ENCODE peak calls at places on chromosomes 4 and X, in six cellular contexts. T is left ventricle myocardium inferior, U is heart right ventricle, A is left lung, N is sigmoid colon, Z is GM23338. X is an unnamed sample.

GRCh38 chr4:8303081-8303480 is 33.5 kb downstream of the HTRA3 start:
- DNase-seq in N (peak; percentile 50), T (no peak), Z (no peak), A (peak; percentile 31), U (no peak), X (no peak)

GRCh38 chr4:116531026-116531425 is 554.4 kb downstream of the TRAM1L1 start:
- DNase-seq in A (no peak), T (no peak), U (no peak), N (no peak), Z (no peak), X (no peak)

GRCh38 chr4:76620723-76621463 is 185.9 kb downstream of the SHROOM3 start:
- DNase-seq in T (no peak), Z (no peak), A (no peak), U (no peak), N (no peak), X (no peak)

GRCh38 chrX:71846429-71846828 is 64.2 kb upstream of the NHSL2 start:
- DNase-seq in U (no peak), T (no peak), A (no peak), Z (no peak), N (no peak), X (no peak)

GRCh38 chrX:72029473-72030411 is 102.0 kb downstream of the RTL5 start:
- DNase-seq in N (peak; percentile 67), Z (no peak), T (no peak), A (no peak), U (no peak), X (peak; percentile 66)

GRCh38 chrX:41785685-41786084 is 61.7 kb downstream of the GPR82 start:
- DNase-seq in T (no peak), N (no peak), Z (no peak), U (no peak), A (no peak), X (no peak)

GRCh38 chrX:133658244-133658911 is 243.1 kb upstream of the GPC4 start:
- DNase-seq in Z (no peak), U (no peak), N (no peak), T (no peak), A (no peak), X (no peak)

GRCh38 chrX:78710146-78710545 is 37.4 kb upstream of the LPAR4 start:
- DNase-seq in Z (no peak), N (no peak), A (no peak), U (no peak), T (no peak), X (no peak)

GRCh38 chr4:151486166-151486565 is 77.2 kb downstream of the FHIP1A start:
- DNase-seq in U (no peak), N (no peak), T (no peak), A (no peak), Z (no peak), X (no peak)

GRCh38 chrX:139826065-139827044 is 106.5 kb downstream of the ATP11C start:
- DNase-seq in A (no peak), T (no peak), U (no peak), N (no peak), Z (no peak), X (no peak)

GRCh38 chrX:71565634-71566033 is 12.6 kb upstream of the GCNA start:
- DNase-seq in Z (no peak), T (no peak), A (no peak), N (no peak), U (no peak), X (no peak)

GRCh38 chr4:141884070-141884469 is 247.7 kb downstream of the IL15 start:
- DNase-seq in U (no peak), A (no peak), Z (no peak), N (no peak), T (no peak), X (no peak)

GRCh38 chr4:8157944-8158709 is 486 bp downstream of the ABLIM2 start:
- DNase-seq in A (peak; percentile 82), Z (peak; percentile 36), N (no peak), T (no peak), U (no peak), X (no peak)

GRCh38 chr4:173301518-173302201 is 32.5 kb downstream of the HMGB2 start:
- DNase-seq in T (no peak), N (no peak), Z (peak; percentile 63), U (no peak), A (no peak), X (no peak)

GRCh38 chr4:5999830-6000365 is 18.3 kb downstream of the C4orf50 start:
- DNase-seq in U (no peak), Z (no peak), N (peak; percentile 50), T (no peak), A (no peak), X (no peak)

GRCh38 chr4:168797176-168797575 is 212.9 kb downstream of the CBR4 start:
- DNase-seq in Z (no peak), T (no peak), N (no peak), U (no peak), A (no peak), X (no peak)

GRCh38 chr4:89836897-89837384 is at the start of gene SNCA:
- DNase-seq in U (peak; percentile 55), A (peak; percentile 88), T (peak; percentile 49), Z (peak; percentile 93), N (peak; percentile 90), X (no peak)

GRCh38 chr4:146095867-146096266 is 79.7 kb upstream of the LSM6 start:
- DNase-seq in A (no peak), N (no peak), U (no peak), Z (no peak), T (no peak), X (no peak)

GRCh38 chrX:53282313-53282712 is 929 bp upstream of the IQSEC2 start:
- DNase-seq in U (no peak), A (no peak), T (no peak), N (no peak), Z (no peak), X (no peak)

GRCh38 chr4:120554086-120554485 is 368.4 kb downstream of the PRDM5 start:
- DNase-seq in N (no peak), Z (no peak), U (no peak), T (no peak), A (no peak), X (no peak)

GRCh38 chr4:65561164-65561563 is 109.1 kb downstream of the EPHA5 start:
- DNase-seq in Z (no peak), U (no peak), N (no peak), A (no peak), T (no peak), X (no peak)

GRCh38 chrX:100413231-100413630 is 3.2 kb upstream of the PCDH19 start:
- DNase-seq in A (no peak), Z (peak; percentile 80), T (no peak), U (peak; percentile 26), N (no peak), X (no peak)

GRCh38 chrX:19065535-19065934 is 56.7 kb downstream of the ADGRG2 start:
- DNase-seq in T (no peak), N (no peak), A (no peak), Z (no peak), U (no peak), X (no peak)

GRCh38 chr4:165331316-165331715 is 3.8 kb downstream of the MSMO1 start:
- DNase-seq in N (no peak), A (no peak), Z (peak; percentile 51), U (no peak), T (no peak), X (no peak)

GRCh38 chr4:42442601-42443000 is 45.3 kb downstream of the SHISA3 start:
- DNase-seq in N (no peak), Z (no peak), A (no peak), U (no peak), T (no peak), X (no peak)

GRCh38 chrX:54826598-54826997 is 19.1 kb downstream of the MAGED2 start:
- DNase-seq in U (no peak), T (no peak), A (no peak), N (no peak), Z (no peak), X (no peak)

GRCh38 chrX:103356023-103356798 is at the start of gene TCEAL9:
- DNase-seq in U (peak; percentile 78), A (no peak), T (peak; percentile 42), Z (peak; percentile 60), N (peak; percentile 87), X (peak; percentile 83)

GRCh38 chr4:25862411-25863346 is at the start of gene SEL1L3:
- DNase-seq in A (peak; percentile 92), T (peak; percentile 29), Z (peak; percentile 89), U (no peak), N (no peak), X (no peak)

DNA sequence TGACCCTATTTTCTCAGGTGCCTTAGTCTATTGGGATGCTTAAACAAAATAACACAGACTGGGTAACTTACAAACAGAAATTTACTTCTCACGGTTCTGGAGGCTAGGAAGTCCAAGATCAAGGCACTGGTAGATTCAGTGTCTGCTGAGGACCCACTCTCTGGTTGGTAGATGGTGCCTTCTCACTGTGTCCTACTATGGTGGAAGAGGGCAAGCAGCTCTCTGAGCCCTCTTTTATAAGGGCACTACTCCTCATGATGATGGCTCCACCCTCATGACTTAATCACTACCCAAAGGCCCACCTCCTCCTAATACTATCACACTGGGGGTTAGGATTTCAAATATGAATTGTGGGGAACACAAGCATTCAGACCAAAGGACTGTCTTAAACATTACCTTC is 11.8 kb downstream of the SMIM14 start:
- DNase-seq in A (no peak), N (no peak), Z (no peak), U (no peak), T (no peak), X (no peak)
- H3K4me3 ChIP-seq in A (no peak overlapping the region), N (no peak overlapping the region), Z (no peak overlapping the region), U (no peak overlapping the region), T (no peak overlapping the region), X (no peak overlapping the region)

DNA sequence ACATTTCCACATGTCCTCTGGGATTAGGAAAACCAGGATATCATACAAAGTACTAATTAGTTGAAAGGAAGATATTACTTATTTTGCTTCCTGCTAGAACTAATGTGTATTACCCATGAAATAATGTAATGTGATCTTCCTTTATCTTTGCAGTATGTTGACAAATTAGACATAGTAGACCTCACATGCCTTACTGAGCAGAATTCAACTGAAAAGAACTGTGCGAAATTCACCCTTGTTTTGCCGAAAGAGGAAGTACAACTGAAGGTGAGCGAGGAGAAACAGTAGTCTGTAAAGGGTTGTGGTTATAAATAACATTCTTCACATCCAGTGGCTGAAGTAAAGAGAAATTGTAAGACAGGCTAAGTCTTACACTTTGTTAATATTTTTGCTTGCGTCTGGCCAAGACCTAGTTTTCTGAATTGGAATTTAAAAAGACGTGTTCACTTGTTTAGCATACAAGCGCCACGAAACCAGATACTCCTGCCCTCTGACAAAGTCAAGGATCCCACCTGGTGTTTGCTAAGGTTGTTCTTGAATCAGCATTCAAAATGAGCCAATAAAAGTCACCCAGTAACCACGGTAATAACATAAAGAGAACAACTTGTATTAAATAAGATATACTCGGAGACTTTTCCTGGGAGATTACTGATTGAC is 16.8 kb downstream of the STAP1 start:
- DNase-seq in A (no peak), N (no peak), U (no peak), Z (peak; percentile 55), T (no peak), X (no peak)
- H3K4me3 ChIP-seq in A (no peak overlapping the region), N (no peak overlapping the region), U (no peak overlapping the region), Z (no peak overlapping the region), T (no peak overlapping the region), X (no peak overlapping the region)

DNA sequence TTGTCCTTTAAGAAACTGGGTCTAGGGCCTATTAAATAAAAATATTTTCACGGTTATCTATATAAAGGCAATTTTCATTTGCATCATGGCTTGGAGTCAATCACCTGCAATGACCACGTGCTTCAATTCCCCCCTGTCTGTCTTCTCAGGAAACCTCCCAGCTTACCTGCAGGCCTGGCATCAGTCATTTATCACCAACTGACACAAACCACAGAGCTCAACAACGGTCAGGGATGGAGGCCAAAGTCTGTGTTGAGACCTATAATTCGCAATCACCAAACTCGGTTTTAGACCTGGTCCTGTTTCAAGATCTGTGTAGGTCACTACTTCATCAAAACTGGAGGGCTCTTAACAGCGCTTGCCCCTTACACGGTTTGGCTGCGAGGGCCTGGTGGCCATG is 1.9 kb downstream of the SLC9A7 start:
- DNase-seq in A (no peak), N (no peak), Z (no peak), U (no peak), T (no peak), X (no peak)
- H3K4me3 ChIP-seq in A (no peak overlapping the region), N (no peak overlapping the region), Z (peak overlapping the region; percentile 68), U (no peak overlapping the region), T (no peak overlapping the region), X (no peak overlapping the region)

GRCh38 chrX:2584659-2585470 is 84.1 kb upstream of the DHRSX start:
- DNase-seq in A (no peak), T (no peak), Z (peak; percentile 46), U (no peak), N (no peak), X (no peak)
- H3K4me3 ChIP-seq in A (no peak overlapping the region), T (peak overlapping the region; percentile 33), Z (peak overlapping the region; percentile 66), U (no peak overlapping the region), N (no peak overlapping the region), X (peak overlapping the region; percentile 49)

X was measured in coronary artery.